ENCODE peak calls at places on chromosomes 12 and 14, in four cellular contexts. Z is transverse colon, R is thyroid gland, W is IMR-90. H is an unnamed sample.

GRCh38 chr14:52268191-52269061 is 928 bp downstream of the PTGDR start:
- DNase-seq in R (no peak), Z (no peak), W (peak; percentile 13), H (no peak)

GRCh38 chr12:38823743-38824142 is 81.6 kb downstream of the CPNE8 start:
- DNase-seq in W (no peak), Z (no peak), R (no peak), H (no peak)

GRCh38 chr12:92619730-92620684 is 82.8 kb upstream of the PLEKHG7 start:
- DNase-seq in R (peak; percentile 8), Z (no peak), W (no peak), H (no peak)

GRCh38 chr12:27511031-27511722 is 12.8 kb upstream of the PPFIBP1 start:
- DNase-seq in W (peak; percentile 72), R (no peak), Z (no peak), H (no peak)

GRCh38 chr12:68290126-68290525 is 36.7 kb upstream of the IL22 start:
- DNase-seq in Z (no peak), W (no peak), R (no peak), H (no peak)

GRCh38 chr12:132399092-132400010 is 70.0 kb upstream of the GALNT9 start:
- DNase-seq in Z (no peak), W (no peak), R (no peak), H (peak; percentile 9)

GRCh38 chr12:48820406-48820805 is 2.1 kb downstream of the CACNB3 start:
- DNase-seq in R (no peak), Z (no peak), W (no peak), H (no peak)

GRCh38 chr12:24911284-24911791 is 37.6 kb downstream of the BCAT1 start:
- DNase-seq in R (no peak), W (peak; percentile 98), Z (no peak), H (no peak)

GRCh38 chr14:95831041-95831440 is 45.6 kb upstream of the TUNAR start:
- DNase-seq in Z (no peak), R (no peak), W (no peak), H (no peak)

GRCh38 chr14:60092516-60092915 is 793 bp downstream of the PCNX4 start:
- DNase-seq in Z (peak; percentile 18), R (peak; percentile 18), W (peak; percentile 41), H (peak; percentile 15)

GRCh38 chr12:56119361-56119796 is 1.3 kb downstream of the ZC3H10 start:
- DNase-seq in W (peak; percentile 94), R (peak; percentile 82), Z (peak; percentile 78), H (peak; percentile 84)

GRCh38 chr14:93772263-93772662 is 16.0 kb downstream of the PRIMA1 start:
- DNase-seq in Z (no peak), R (no peak), W (no peak), H (no peak)

GRCh38 chr12:67919406-67919805 is 69.8 kb upstream of the IFNG-AS1 start:
- DNase-seq in Z (no peak), R (no peak), W (no peak), H (no peak)

GRCh38 chr12:52867636-52868035 is 18.8 kb upstream of the KRT78 start:
- DNase-seq in R (peak; percentile 83), W (no peak), Z (peak; percentile 74), H (no peak)

GRCh38 chr12:116087962-116088361 is 189.5 kb downstream of the MED13L start:
- DNase-seq in W (no peak), Z (no peak), R (no peak), H (no peak)

GRCh38 chr14:23009483-23009938 is 432 bp downstream of the C14orf93 start:
- DNase-seq in Z (no peak), W (no peak), R (no peak), H (no peak)

GRCh38 chr12:3018284-3019004 is 58.7 kb upstream of the TSPAN9 start:
- DNase-seq in R (no peak), Z (no peak), W (no peak), H (no peak)

GRCh38 chr12:75759842-75760260 is 248.4 kb upstream of the KRR1 start:
- DNase-seq in W (peak; percentile 94), Z (no peak), R (no peak), H (no peak)

GRCh38 chr12:48106574-48107251 is 834 bp upstream of the SENP1 start:
- DNase-seq in W (peak; percentile 2), R (no peak), Z (no peak), H (no peak)

GRCh38 chr12:55705802-55706402 is 1.8 kb downstream of the ITGA7 start:
- DNase-seq in W (no peak), R (no peak), Z (no peak), H (no peak)

GRCh38 chr14:93239869-93240677 is 33.0 kb downstream of the UBR7 start:
- DNase-seq in W (peak; percentile 89), Z (no peak), R (no peak), H (no peak)

GRCh38 chr14:65290830-65291229 is 121.7 kb upstream of the FUT8 start:
- DNase-seq in W (peak; percentile 85), Z (no peak), R (no peak), H (no peak)

GRCh38 chr14:31592619-31593018 is 31.4 kb downstream of the NUBPL start:
- DNase-seq in Z (no peak), R (no peak), W (peak; percentile 36), H (no peak)

GRCh38 chr12:90043264-90043663 is 334.6 kb upstream of the ATP2B1 start:
- DNase-seq in Z (no peak), R (no peak), W (peak; percentile 72), H (no peak)

GRCh38 chr14:73402579-73402978 is 55.8 kb downstream of the NUMB start:
- DNase-seq in W (no peak), R (no peak), Z (no peak), H (no peak)

GRCh38 chr12:62865090-62865489 is 69.9 kb downstream of the PPM1H start:
- DNase-seq in Z (no peak), R (no peak), W (no peak), H (no peak)

GRCh38 chr12:71799105-71799504 is 40.5 kb upstream of the TBC1D15 start:
- DNase-seq in W (peak; percentile 59), Z (no peak), R (no peak), H (no peak)

GRCh38 chr12:89351489-89352241 is 636 bp downstream of the DUSP6 start:
- DNase-seq in R (peak; percentile 62), Z (peak; percentile 47), W (peak; percentile 35), H (peak; percentile 59)

GRCh38 chr12:227286-227915 is 13.4 kb upstream of the SLC6A12 start:
- DNase-seq in R (no peak), W (no peak), Z (no peak), H (no peak)

DNA sequence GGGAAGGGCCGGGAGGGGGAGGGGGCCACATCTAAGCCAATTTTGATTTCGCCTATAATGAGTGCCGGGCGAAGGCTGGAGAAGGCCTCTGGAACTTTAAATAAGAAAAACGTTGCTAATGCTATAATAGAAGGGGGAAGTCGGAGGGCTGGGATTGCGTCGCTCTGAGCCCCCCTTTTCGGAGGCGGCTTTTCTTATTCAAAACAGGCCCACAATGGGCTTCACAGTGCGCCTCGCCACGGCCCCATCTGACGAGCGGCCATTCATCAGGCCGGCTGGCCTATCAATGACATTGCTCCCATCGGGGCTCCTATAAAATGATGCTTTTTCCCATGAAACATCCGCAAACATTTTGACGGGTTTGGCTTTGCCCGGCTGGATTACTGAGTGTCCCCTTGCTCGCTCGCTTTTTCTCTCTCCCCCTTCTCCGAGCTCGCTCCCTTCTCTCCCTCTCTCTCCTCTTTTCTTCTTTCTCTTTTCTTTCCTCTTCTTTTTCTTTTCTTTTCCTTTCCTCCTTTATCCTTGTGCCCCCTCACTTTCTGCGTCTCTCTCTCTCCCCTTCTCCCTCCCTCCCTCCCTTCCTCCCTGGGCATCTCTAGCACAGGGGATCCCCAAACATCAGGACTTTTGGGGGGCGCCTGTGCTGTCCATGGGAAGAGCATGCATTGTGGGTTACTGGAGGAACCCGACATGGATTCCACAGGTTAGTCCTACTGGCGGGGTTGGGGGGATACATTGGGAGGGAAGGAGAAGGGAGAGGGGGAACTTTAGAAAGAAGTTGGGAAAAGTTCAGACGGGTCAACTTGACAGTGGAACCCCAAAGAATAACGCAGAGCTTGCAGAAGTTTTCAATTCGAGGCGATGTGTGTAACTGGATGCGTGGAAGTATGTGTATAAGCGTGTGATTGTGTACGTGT is at the start of gene RFX4:
- DNase-seq in R (no peak), Z (no peak), W (no peak), H (no peak)
- H3K4me3 ChIP-seq in R (no peak within 1 kb of the TSS), Z (peak within 1 kb of the TSS; percentile 25), W (no peak within 1 kb of the TSS), H (no peak within 1 kb of the TSS)

GRCh38 chr12:42234970-42235369 is 3.1 kb downstream of the YAF2 start:
- DNase-seq in Z (no peak), W (peak; percentile 19), R (no peak), H (no peak)
- TF ChIP-seq POLR2A in Z (no peak), W (no peak), R (no peak), H (no peak)

GRCh38 chr12:46462641-46463355 is 90.2 kb upstream of the SLC38A2 start:
- DNase-seq in W (no peak), R (no peak), Z (no peak), H (no peak)
- H3K4me1 ChIP-seq in W (peaks cover 8% of the 10 kb centered on the region), R (peaks cover 20% of the 10 kb centered on the region), Z (no peaks in the 10 kb centered on the region), H (no peaks in the 10 kb centered on the region)

GRCh38 chr12:1502441-1502785 is 92.0 kb downstream of the FBXL14 start:
- DNase-seq in Z (no peak), W (peak; percentile 17), R (no peak), H (no peak)

GRCh38 chr12:1504304-1505150 is 89.9 kb downstream of the FBXL14 start:
- DNase-seq in R (no peak), Z (peak; percentile 39), W (no peak), H (no peak)

GRCh38 chr12:1503281-1503711 is 91.1 kb downstream of the FBXL14 start:
- DNase-seq in W (no peak), R (no peak), Z (no peak), H (no peak)

GRCh38 chr12:1501695-1502440 is 92.5 kb downstream of the FBXL14 start:
- DNase-seq in Z (no peak), W (no peak), R (no peak), H (no peak)

DNA sequence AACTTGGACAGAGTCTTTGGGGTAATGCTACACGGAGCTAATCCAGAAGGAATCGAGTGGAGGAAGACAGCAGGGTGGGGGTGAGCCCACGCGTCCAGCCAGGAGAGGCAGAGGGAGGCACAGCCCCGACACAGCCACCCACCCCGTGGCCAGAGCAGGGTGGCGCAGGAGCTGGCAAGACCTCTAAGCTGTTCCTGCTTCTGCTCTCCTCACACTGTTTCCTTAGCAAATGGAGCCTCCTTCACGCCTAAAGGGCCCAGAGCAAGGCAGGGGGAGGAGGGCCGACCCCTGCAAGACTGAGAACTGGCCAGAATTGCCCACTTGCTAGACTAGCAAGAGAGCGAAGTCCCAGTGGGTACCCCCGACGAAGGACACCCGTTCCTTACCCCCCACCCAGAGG is 91.5 kb downstream of the FBXL14 start:
- DNase-seq in W (no peak), Z (no peak), R (no peak), H (no peak)
- H3K4me3 ChIP-seq in W (no peak overlapping the region), Z (no peak overlapping the region), R (no peak overlapping the region), H (no peak overlapping the region)

GRCh38 chr14:105418269-105419054 is 1.2 kb upstream of the MTA1 start:
- DNase-seq in Z (no peak), R (no peak), W (no peak), H (no peak)

GRCh38 chr14:105420141-105420975 is 731 bp downstream of the MTA1 start:
- DNase-seq in Z (no peak), R (no peak), W (no peak), H (no peak)

GRCh38 chr14:105419055-105419304 is 647 bp upstream of the MTA1 start:
- DNase-seq in Z (no peak), R (no peak), W (no peak), H (peak; percentile 29)

GRCh38 chr14:105420976-105421674 is 1.5 kb downstream of the MTA1 start:
- DNase-seq in Z (no peak), W (no peak), R (no peak), H (no peak)

GRCh38 chr14:105419305-105420091 is at the start of gene MTA1:
- DNase-seq in Z (peak; percentile 54), R (peak; percentile 43), W (peak; percentile 8), H (peak; percentile 56)
- TF ChIP-seq POLR2A in Z (peak; percentile 20), R (peak; percentile 51), W (no peak), H (no peak)

H was measured in body of pancreas.